ENCODE peak calls at places on chromosomes 5 and 9, in seven cellular contexts. One of them, this sample, is unnamed. For H3K36me3, the result is how much of the 10 kb centered on the place peaks cover.

GRCh38 chr5:175520321-175520720 is 42.0 kb downstream of the SFXN1 start:
- DNase-seq in body of pancreas: no peak
- DNase-seq in tibial nerve: no peak
- DNase-seq in aorta: no peak
- DNase-seq in GM23338: no peak
- DNase-seq in heart left ventricle: no peak
- DNase-seq in RWPE2: no peak
- DNase-seq in this sample: no peak

GRCh38 chr5:69033690-69034089 is 60.1 kb upstream of the SLC30A5 start:
- DNase-seq in body of pancreas: no peak
- DNase-seq in tibial nerve: no peak
- DNase-seq in aorta: no peak
- DNase-seq in GM23338: no peak
- DNase-seq in heart left ventricle: no peak
- DNase-seq in RWPE2: no peak
- DNase-seq in this sample: no peak

GRCh38 chr9:113910036-113910639 is 34.0 kb downstream of the ZNF618 start:
- DNase-seq in body of pancreas: peak
- DNase-seq in tibial nerve: no peak
- DNase-seq in aorta: no peak
- DNase-seq in GM23338: no peak
- DNase-seq in heart left ventricle: no peak
- DNase-seq in RWPE2: no peak
- DNase-seq in this sample: no peak

GRCh38 chr5:83172655-83173054 is 95.3 kb downstream of the XRCC4 start:
- DNase-seq in body of pancreas: no peak
- DNase-seq in tibial nerve: no peak
- DNase-seq in aorta: no peak
- DNase-seq in GM23338: no peak
- DNase-seq in heart left ventricle: no peak
- DNase-seq in RWPE2: no peak
- DNase-seq in this sample: no peak

GRCh38 chr5:74464512-74465209 is 175.9 kb downstream of the ENC1 start:
- DNase-seq in body of pancreas: no peak
- DNase-seq in tibial nerve: no peak
- DNase-seq in aorta: no peak
- DNase-seq in GM23338: no peak
- DNase-seq in heart left ventricle: peak
- DNase-seq in RWPE2: no peak
- DNase-seq in this sample: no peak

GRCh38 chr9:22645893-22646292 is 199.3 kb downstream of the DMRTA1 start:
- DNase-seq in body of pancreas: no peak
- DNase-seq in tibial nerve: no peak
- DNase-seq in aorta: no peak
- DNase-seq in GM23338: no peak
- DNase-seq in heart left ventricle: no peak
- DNase-seq in RWPE2: no peak
- DNase-seq in this sample: no peak

GRCh38 chr9:79809931-79810330 is 238.2 kb downstream of the TLE4 start:
- DNase-seq in body of pancreas: no peak
- DNase-seq in tibial nerve: no peak
- DNase-seq in aorta: no peak
- DNase-seq in GM23338: no peak
- DNase-seq in heart left ventricle: no peak
- DNase-seq in RWPE2: no peak
- DNase-seq in this sample: no peak

GRCh38 chr5:177494356-177495195 is 2.8 kb downstream of the PDLIM7 start:
- DNase-seq in body of pancreas: peak
- DNase-seq in tibial nerve: no peak
- DNase-seq in aorta: peak
- DNase-seq in GM23338: peak
- DNase-seq in heart left ventricle: peak
- DNase-seq in RWPE2: peak
- DNase-seq in this sample: peak

GRCh38 chr5:11172484-11172883 is 411.4 kb upstream of the DAP start:
- DNase-seq in body of pancreas: no peak
- DNase-seq in tibial nerve: no peak
- DNase-seq in aorta: no peak
- DNase-seq in GM23338: no peak
- DNase-seq in heart left ventricle: no peak
- DNase-seq in RWPE2: no peak
- DNase-seq in this sample: no peak

GRCh38 chr5:26660116-26660515 is 378.3 kb downstream of the CDH9 start:
- DNase-seq in body of pancreas: no peak
- DNase-seq in tibial nerve: no peak
- DNase-seq in aorta: no peak
- DNase-seq in GM23338: no peak
- DNase-seq in heart left ventricle: no peak
- DNase-seq in RWPE2: no peak
- DNase-seq in this sample: no peak

GRCh38 chr9:2083552-2083951 is 68.4 kb downstream of the SMARCA2 start:
- DNase-seq in body of pancreas: no peak
- DNase-seq in tibial nerve: no peak
- DNase-seq in aorta: no peak
- DNase-seq in GM23338: no peak
- DNase-seq in heart left ventricle: no peak
- DNase-seq in RWPE2: no peak
- DNase-seq in this sample: no peak

GRCh38 chr9:2085719-2086515 is 70.8 kb downstream of the SMARCA2 start:
- DNase-seq in body of pancreas: no peak
- DNase-seq in tibial nerve: no peak
- DNase-seq in aorta: no peak
- DNase-seq in GM23338: no peak
- DNase-seq in heart left ventricle: no peak
- DNase-seq in RWPE2: no peak
- DNase-seq in this sample: no peak

GRCh38 chr9:2082802-2083201 is 67.7 kb downstream of the SMARCA2 start:
- DNase-seq in body of pancreas: no peak
- DNase-seq in tibial nerve: no peak
- DNase-seq in aorta: no peak
- DNase-seq in GM23338: no peak
- DNase-seq in heart left ventricle: no peak
- DNase-seq in RWPE2: no peak
- DNase-seq in this sample: no peak

GRCh38 chr9:2086971-2087370 is 71.8 kb downstream of the SMARCA2 start:
- DNase-seq in body of pancreas: no peak
- DNase-seq in tibial nerve: no peak
- DNase-seq in aorta: no peak
- DNase-seq in GM23338: no peak
- DNase-seq in heart left ventricle: no peak
- DNase-seq in RWPE2: no peak
- DNase-seq in this sample: no peak

DNA sequence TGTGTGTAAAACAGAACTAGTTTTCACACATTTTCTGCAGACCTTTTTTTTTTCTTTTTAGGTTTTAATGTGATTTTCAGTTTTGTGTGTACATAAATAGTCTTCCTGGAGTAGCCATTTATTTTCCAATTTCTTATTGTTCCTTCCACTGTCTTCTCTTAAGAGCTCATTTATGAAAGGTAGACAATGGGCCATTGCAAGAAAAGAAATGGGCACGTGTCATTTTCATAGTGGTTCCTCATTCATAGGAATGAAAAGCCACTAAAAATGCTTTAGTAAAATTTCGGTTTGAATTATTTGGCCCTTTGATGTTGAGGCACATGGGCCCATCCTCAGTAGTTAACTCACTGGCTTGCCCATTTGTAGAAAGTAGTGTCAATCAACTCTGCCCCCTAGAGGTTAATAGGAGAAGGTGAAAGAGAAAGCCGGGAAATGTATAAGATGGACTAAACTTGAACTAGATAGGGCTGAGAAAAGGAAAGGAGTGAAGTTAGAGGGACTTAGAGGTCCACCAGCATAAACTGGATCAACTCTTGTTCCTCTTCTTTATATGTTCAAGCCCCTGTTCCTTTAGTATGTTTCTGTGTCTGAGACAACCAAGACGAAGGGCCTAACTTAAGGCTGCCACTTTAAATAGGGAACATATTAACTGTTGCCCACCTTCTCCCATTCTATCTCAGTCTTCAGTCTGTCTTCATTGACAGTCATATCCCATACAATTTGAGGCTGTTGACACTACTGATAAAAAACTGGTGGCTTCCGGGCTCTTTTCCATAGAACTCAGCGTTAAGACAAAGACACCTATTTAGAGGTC is 72.6 kb downstream of the SMARCA2 start:
- DNase-seq in body of pancreas: no peak
- DNase-seq in tibial nerve: no peak
- DNase-seq in aorta: no peak
- DNase-seq in GM23338: peak
- DNase-seq in heart left ventricle: no peak
- DNase-seq in RWPE2: no peak
- DNase-seq in this sample: no peak
- H3K36me3 ChIP-seq in body of pancreas: under half
- H3K36me3 ChIP-seq in tibial nerve: under half
- H3K36me3 ChIP-seq in aorta: under half
- H3K36me3 ChIP-seq in GM23338: under half
- H3K36me3 ChIP-seq in heart left ventricle: half or more
- H3K36me3 ChIP-seq in RWPE2: half or more
- H3K36me3 ChIP-seq in this sample: half or more

DNA sequence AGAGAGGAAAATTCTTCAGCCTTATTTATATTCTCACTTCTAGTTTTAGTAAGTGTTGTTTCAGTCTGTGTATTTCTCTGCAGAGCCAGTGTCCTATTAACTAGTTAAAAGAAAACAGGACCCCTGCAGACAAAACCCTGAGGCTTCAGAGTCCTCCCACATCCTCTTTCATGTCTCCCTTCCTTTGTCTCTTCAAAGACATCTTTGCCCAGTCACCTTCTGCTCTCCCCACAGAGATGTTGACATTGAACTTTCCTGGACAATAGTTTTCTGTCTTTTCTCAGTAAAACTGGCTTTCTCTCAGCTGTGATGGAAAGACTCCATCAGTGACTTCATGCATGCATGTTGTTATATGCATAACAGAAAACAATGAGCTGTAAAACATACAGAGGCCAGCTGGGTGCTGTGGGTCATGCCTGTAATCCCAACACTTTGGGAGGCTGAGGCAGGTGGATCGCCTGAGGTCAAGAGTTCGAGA is 20.2 kb downstream of the GRAMD2B start:
- DNase-seq in body of pancreas: no peak
- DNase-seq in tibial nerve: no peak
- DNase-seq in aorta: no peak
- DNase-seq in GM23338: peak
- DNase-seq in heart left ventricle: no peak
- DNase-seq in RWPE2: no peak
- DNase-seq in this sample: no peak
- H3K36me3 ChIP-seq in body of pancreas: under half
- H3K36me3 ChIP-seq in tibial nerve: under half
- H3K36me3 ChIP-seq in aorta: under half
- H3K36me3 ChIP-seq in GM23338: under half
- H3K36me3 ChIP-seq in heart left ventricle: under half
- H3K36me3 ChIP-seq in RWPE2: under half
- H3K36me3 ChIP-seq in this sample: under half

DNA sequence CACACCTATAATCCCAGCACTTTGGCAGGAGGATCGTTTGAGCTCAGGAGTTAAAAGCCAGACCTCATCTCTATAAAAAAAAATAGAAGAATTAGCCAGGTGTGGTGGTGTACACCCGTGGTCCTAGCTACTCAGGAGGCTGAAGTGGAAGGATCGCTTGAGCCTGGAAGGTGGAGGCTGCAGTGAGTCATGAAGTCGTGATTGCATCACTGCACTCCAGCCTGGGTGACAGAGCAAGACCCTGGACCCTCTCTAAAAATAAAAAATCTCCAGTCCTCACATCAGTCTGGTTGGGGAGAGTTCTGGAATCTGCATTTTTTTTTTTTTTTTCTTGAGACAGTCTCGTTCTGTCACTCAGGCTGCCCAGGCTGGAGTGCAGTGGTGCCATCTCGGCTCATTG is 9.3 kb downstream of the FPGS start:
- DNase-seq in body of pancreas: no peak
- DNase-seq in tibial nerve: no peak
- DNase-seq in aorta: no peak
- DNase-seq in GM23338: no peak
- DNase-seq in heart left ventricle: no peak
- DNase-seq in RWPE2: no peak
- DNase-seq in this sample: no peak
- H3K36me3 ChIP-seq in body of pancreas: under half
- H3K36me3 ChIP-seq in tibial nerve: under half
- H3K36me3 ChIP-seq in aorta: under half
- H3K36me3 ChIP-seq in GM23338: under half
- H3K36me3 ChIP-seq in heart left ventricle: half or more
- H3K36me3 ChIP-seq in RWPE2: half or more
- H3K36me3 ChIP-seq in this sample: half or more

GRCh38 chr5:150692276-150692675 is 8.6 kb downstream of the RBM22 start:
- DNase-seq in body of pancreas: no peak
- DNase-seq in tibial nerve: no peak
- DNase-seq in aorta: no peak
- DNase-seq in GM23338: no peak
- DNase-seq in heart left ventricle: no peak
- DNase-seq in RWPE2: no peak
- DNase-seq in this sample: no peak
- H3K36me3 ChIP-seq in body of pancreas: half or more
- H3K36me3 ChIP-seq in tibial nerve: half or more
- H3K36me3 ChIP-seq in aorta: under half
- H3K36me3 ChIP-seq in GM23338: half or more
- H3K36me3 ChIP-seq in heart left ventricle: half or more
- H3K36me3 ChIP-seq in RWPE2: half or more
- H3K36me3 ChIP-seq in this sample: half or more

GRCh38 chr5:16727937-16728336 is 111.1 kb upstream of the RETREG1 start:
- DNase-seq in body of pancreas: peak
- DNase-seq in tibial nerve: no peak
- DNase-seq in aorta: no peak
- DNase-seq in GM23338: no peak
- DNase-seq in heart left ventricle: peak
- DNase-seq in RWPE2: no peak
- DNase-seq in this sample: no peak
- H3K36me3 ChIP-seq in body of pancreas: under half
- H3K36me3 ChIP-seq in tibial nerve: under half
- H3K36me3 ChIP-seq in aorta: under half
- H3K36me3 ChIP-seq in GM23338: under half
- H3K36me3 ChIP-seq in heart left ventricle: under half
- H3K36me3 ChIP-seq in RWPE2: under half
- H3K36me3 ChIP-seq in this sample: under half